ENCODE peak calls at places on chromosomes 11 and 22, in eight cellular contexts. One of them, this sample, is unnamed.

GRCh38 chr11:129828301-129828836 is 12.7 kb downstream of the TMEM45B start:
- DNase-seq in NCI-H1092 treated with DMSO at 0.1 percent for 48 hours: peak; percentile 25
- DNase-seq in iPS DF 19.7: no peak
- DNase-seq in foreskin melanocyte: no peak
- DNase-seq in C1 segment of cervical spinal cord: no peak
- DNase-seq in stimulated activated CD8-positive, alpha-beta memory T cell treated with anti-CD3 and anti-CD28 coated beads, Interleukin-15, amount 100 ng/mL, for 1 hour: no peak
- DNase-seq in fibroblast of lung: no peak
- DNase-seq in activated CD8-positive, alpha-beta T cell treated with anti-CD3 and anti-CD28 coated beads, Interleukin-2, amount 10 ng/mL, durations not matched to agents 7 days and 5 days: no peak
- DNase-seq in this sample: no peak

GRCh38 chr11:66619080-66619554 is 2.7 kb downstream of the RBM14 start:
- DNase-seq in NCI-H1092 treated with DMSO at 0.1 percent for 48 hours: no peak
- DNase-seq in iPS DF 19.7: no peak
- DNase-seq in foreskin melanocyte: peak; percentile 13
- DNase-seq in C1 segment of cervical spinal cord: no peak
- DNase-seq in stimulated activated CD8-positive, alpha-beta memory T cell treated with anti-CD3 and anti-CD28 coated beads, Interleukin-15, amount 100 ng/mL, for 1 hour: no peak
- DNase-seq in fibroblast of lung: peak; percentile 75
- DNase-seq in activated CD8-positive, alpha-beta T cell treated with anti-CD3 and anti-CD28 coated beads, Interleukin-2, amount 10 ng/mL, durations not matched to agents 7 days and 5 days: peak; percentile 53
- DNase-seq in this sample: peak; percentile 91

GRCh38 chr11:129738242-129738641 is 77.4 kb upstream of the TMEM45B start:
- DNase-seq in NCI-H1092 treated with DMSO at 0.1 percent for 48 hours: no peak
- DNase-seq in iPS DF 19.7: no peak
- DNase-seq in foreskin melanocyte: no peak
- DNase-seq in C1 segment of cervical spinal cord: no peak
- DNase-seq in stimulated activated CD8-positive, alpha-beta memory T cell treated with anti-CD3 and anti-CD28 coated beads, Interleukin-15, amount 100 ng/mL, for 1 hour: no peak
- DNase-seq in fibroblast of lung: no peak
- DNase-seq in activated CD8-positive, alpha-beta T cell treated with anti-CD3 and anti-CD28 coated beads, Interleukin-2, amount 10 ng/mL, durations not matched to agents 7 days and 5 days: no peak
- DNase-seq in this sample: no peak

GRCh38 chr22:22800716-22801115 is 86.9 kb upstream of the IGLL5 start:
- DNase-seq in NCI-H1092 treated with DMSO at 0.1 percent for 48 hours: no peak
- DNase-seq in iPS DF 19.7: no peak
- DNase-seq in foreskin melanocyte: no peak
- DNase-seq in C1 segment of cervical spinal cord: no peak
- DNase-seq in stimulated activated CD8-positive, alpha-beta memory T cell treated with anti-CD3 and anti-CD28 coated beads, Interleukin-15, amount 100 ng/mL, for 1 hour: no peak
- DNase-seq in fibroblast of lung: no peak
- DNase-seq in activated CD8-positive, alpha-beta T cell treated with anti-CD3 and anti-CD28 coated beads, Interleukin-2, amount 10 ng/mL, durations not matched to agents 7 days and 5 days: no peak
- DNase-seq in this sample: no peak

GRCh38 chr11:36730761-36731160 is 132.7 kb upstream of the RAG2 start:
- DNase-seq in NCI-H1092 treated with DMSO at 0.1 percent for 48 hours: no peak
- DNase-seq in iPS DF 19.7: no peak
- DNase-seq in foreskin melanocyte: no peak
- DNase-seq in C1 segment of cervical spinal cord: no peak
- DNase-seq in stimulated activated CD8-positive, alpha-beta memory T cell treated with anti-CD3 and anti-CD28 coated beads, Interleukin-15, amount 100 ng/mL, for 1 hour: no peak
- DNase-seq in fibroblast of lung: no peak
- DNase-seq in activated CD8-positive, alpha-beta T cell treated with anti-CD3 and anti-CD28 coated beads, Interleukin-2, amount 10 ng/mL, durations not matched to agents 7 days and 5 days: no peak
- DNase-seq in this sample: no peak

GRCh38 chr11:64250875-64251721 is at the start of gene PLCB3:
- DNase-seq in NCI-H1092 treated with DMSO at 0.1 percent for 48 hours: peak; percentile 65
- DNase-seq in iPS DF 19.7: no peak
- DNase-seq in foreskin melanocyte: no peak
- DNase-seq in C1 segment of cervical spinal cord: no peak
- DNase-seq in stimulated activated CD8-positive, alpha-beta memory T cell treated with anti-CD3 and anti-CD28 coated beads, Interleukin-15, amount 100 ng/mL, for 1 hour: no peak
- DNase-seq in fibroblast of lung: peak; percentile 12
- DNase-seq in activated CD8-positive, alpha-beta T cell treated with anti-CD3 and anti-CD28 coated beads, Interleukin-2, amount 10 ng/mL, durations not matched to agents 7 days and 5 days: peak; percentile 67
- DNase-seq in this sample: peak; percentile 42

GRCh38 chr11:70360211-70360610 is 38.1 kb upstream of the CTTN start:
- DNase-seq in NCI-H1092 treated with DMSO at 0.1 percent for 48 hours: no peak
- DNase-seq in iPS DF 19.7: no peak
- DNase-seq in foreskin melanocyte: no peak
- DNase-seq in C1 segment of cervical spinal cord: no peak
- DNase-seq in stimulated activated CD8-positive, alpha-beta memory T cell treated with anti-CD3 and anti-CD28 coated beads, Interleukin-15, amount 100 ng/mL, for 1 hour: no peak
- DNase-seq in fibroblast of lung: no peak
- DNase-seq in activated CD8-positive, alpha-beta T cell treated with anti-CD3 and anti-CD28 coated beads, Interleukin-2, amount 10 ng/mL, durations not matched to agents 7 days and 5 days: no peak
- DNase-seq in this sample: no peak

GRCh38 chr11:1442163-1442562 is 44.4 kb downstream of the MOB2 start:
- DNase-seq in NCI-H1092 treated with DMSO at 0.1 percent for 48 hours: no peak
- DNase-seq in iPS DF 19.7: no peak
- DNase-seq in foreskin melanocyte: no peak
- DNase-seq in C1 segment of cervical spinal cord: no peak
- DNase-seq in stimulated activated CD8-positive, alpha-beta memory T cell treated with anti-CD3 and anti-CD28 coated beads, Interleukin-15, amount 100 ng/mL, for 1 hour: no peak
- DNase-seq in fibroblast of lung: no peak
- DNase-seq in activated CD8-positive, alpha-beta T cell treated with anti-CD3 and anti-CD28 coated beads, Interleukin-2, amount 10 ng/mL, durations not matched to agents 7 days and 5 days: no peak
- DNase-seq in this sample: no peak

GRCh38 chr11:67700141-67700540 is 25.7 kb upstream of the ALDH3B2 start:
- DNase-seq in NCI-H1092 treated with DMSO at 0.1 percent for 48 hours: no peak
- DNase-seq in iPS DF 19.7: no peak
- DNase-seq in foreskin melanocyte: no peak
- DNase-seq in C1 segment of cervical spinal cord: no peak
- DNase-seq in stimulated activated CD8-positive, alpha-beta memory T cell treated with anti-CD3 and anti-CD28 coated beads, Interleukin-15, amount 100 ng/mL, for 1 hour: no peak
- DNase-seq in fibroblast of lung: no peak
- DNase-seq in activated CD8-positive, alpha-beta T cell treated with anti-CD3 and anti-CD28 coated beads, Interleukin-2, amount 10 ng/mL, durations not matched to agents 7 days and 5 days: no peak
- DNase-seq in this sample: no peak

GRCh38 chr11:121443688-121444275 is 8.3 kb upstream of the SORL1 start:
- DNase-seq in NCI-H1092 treated with DMSO at 0.1 percent for 48 hours: no peak
- DNase-seq in iPS DF 19.7: no peak
- DNase-seq in foreskin melanocyte: no peak
- DNase-seq in C1 segment of cervical spinal cord: no peak
- DNase-seq in stimulated activated CD8-positive, alpha-beta memory T cell treated with anti-CD3 and anti-CD28 coated beads, Interleukin-15, amount 100 ng/mL, for 1 hour: no peak
- DNase-seq in fibroblast of lung: no peak
- DNase-seq in activated CD8-positive, alpha-beta T cell treated with anti-CD3 and anti-CD28 coated beads, Interleukin-2, amount 10 ng/mL, durations not matched to agents 7 days and 5 days: no peak
- DNase-seq in this sample: no peak

GRCh38 chr22:22171357-22172218 is 73.0 kb upstream of the VPREB1 start:
- DNase-seq in NCI-H1092 treated with DMSO at 0.1 percent for 48 hours: no peak
- DNase-seq in iPS DF 19.7: no peak
- DNase-seq in foreskin melanocyte: no peak
- DNase-seq in C1 segment of cervical spinal cord: no peak
- DNase-seq in stimulated activated CD8-positive, alpha-beta memory T cell treated with anti-CD3 and anti-CD28 coated beads, Interleukin-15, amount 100 ng/mL, for 1 hour: no peak
- DNase-seq in fibroblast of lung: no peak
- DNase-seq in activated CD8-positive, alpha-beta T cell treated with anti-CD3 and anti-CD28 coated beads, Interleukin-2, amount 10 ng/mL, durations not matched to agents 7 days and 5 days: no peak
- DNase-seq in this sample: no peak

GRCh38 chr11:35182317-35182939 is 43.5 kb downstream of the CD44 start:
- DNase-seq in NCI-H1092 treated with DMSO at 0.1 percent for 48 hours: no peak
- DNase-seq in iPS DF 19.7: no peak
- DNase-seq in foreskin melanocyte: no peak
- DNase-seq in C1 segment of cervical spinal cord: no peak
- DNase-seq in stimulated activated CD8-positive, alpha-beta memory T cell treated with anti-CD3 and anti-CD28 coated beads, Interleukin-15, amount 100 ng/mL, for 1 hour: no peak
- DNase-seq in fibroblast of lung: no peak
- DNase-seq in activated CD8-positive, alpha-beta T cell treated with anti-CD3 and anti-CD28 coated beads, Interleukin-2, amount 10 ng/mL, durations not matched to agents 7 days and 5 days: no peak
- DNase-seq in this sample: no peak

GRCh38 chr11:55726715-55727324 is 46.4 kb upstream of the OR5D13 start:
- DNase-seq in NCI-H1092 treated with DMSO at 0.1 percent for 48 hours: no peak
- DNase-seq in iPS DF 19.7: no peak
- DNase-seq in foreskin melanocyte: no peak
- DNase-seq in C1 segment of cervical spinal cord: no peak
- DNase-seq in stimulated activated CD8-positive, alpha-beta memory T cell treated with anti-CD3 and anti-CD28 coated beads, Interleukin-15, amount 100 ng/mL, for 1 hour: no peak
- DNase-seq in fibroblast of lung: no peak
- DNase-seq in activated CD8-positive, alpha-beta T cell treated with anti-CD3 and anti-CD28 coated beads, Interleukin-2, amount 10 ng/mL, durations not matched to agents 7 days and 5 days: no peak
- DNase-seq in this sample: no peak

GRCh38 chr22:30169002-30169401 is 77.6 kb downstream of the LIF start:
- DNase-seq in NCI-H1092 treated with DMSO at 0.1 percent for 48 hours: no peak
- DNase-seq in iPS DF 19.7: no peak
- DNase-seq in foreskin melanocyte: no peak
- DNase-seq in C1 segment of cervical spinal cord: no peak
- DNase-seq in stimulated activated CD8-positive, alpha-beta memory T cell treated with anti-CD3 and anti-CD28 coated beads, Interleukin-15, amount 100 ng/mL, for 1 hour: no peak
- DNase-seq in fibroblast of lung: no peak
- DNase-seq in activated CD8-positive, alpha-beta T cell treated with anti-CD3 and anti-CD28 coated beads, Interleukin-2, amount 10 ng/mL, durations not matched to agents 7 days and 5 days: no peak
- DNase-seq in this sample: peak; percentile 28

GRCh38 chr22:48834404-48834803 is 993.3 kb downstream of the BRD1 start:
- DNase-seq in NCI-H1092 treated with DMSO at 0.1 percent for 48 hours: no peak
- DNase-seq in iPS DF 19.7: no peak
- DNase-seq in foreskin melanocyte: no peak
- DNase-seq in C1 segment of cervical spinal cord: no peak
- DNase-seq in stimulated activated CD8-positive, alpha-beta memory T cell treated with anti-CD3 and anti-CD28 coated beads, Interleukin-15, amount 100 ng/mL, for 1 hour: no peak
- DNase-seq in fibroblast of lung: no peak
- DNase-seq in activated CD8-positive, alpha-beta T cell treated with anti-CD3 and anti-CD28 coated beads, Interleukin-2, amount 10 ng/mL, durations not matched to agents 7 days and 5 days: no peak
- DNase-seq in this sample: no peak

GRCh38 chr22:49983148-49984042 is 22.8 kb downstream of the PIM3 start:
- DNase-seq in NCI-H1092 treated with DMSO at 0.1 percent for 48 hours: no peak
- DNase-seq in iPS DF 19.7: no peak
- DNase-seq in foreskin melanocyte: no peak
- DNase-seq in C1 segment of cervical spinal cord: no peak
- DNase-seq in stimulated activated CD8-positive, alpha-beta memory T cell treated with anti-CD3 and anti-CD28 coated beads, Interleukin-15, amount 100 ng/mL, for 1 hour: no peak
- DNase-seq in fibroblast of lung: no peak
- DNase-seq in activated CD8-positive, alpha-beta T cell treated with anti-CD3 and anti-CD28 coated beads, Interleukin-2, amount 10 ng/mL, durations not matched to agents 7 days and 5 days: no peak
- DNase-seq in this sample: no peak

GRCh38 chr11:74932797-74933196 is 16.1 kb downstream of the XRRA1 start:
- DNase-seq in NCI-H1092 treated with DMSO at 0.1 percent for 48 hours: no peak
- DNase-seq in iPS DF 19.7: no peak
- DNase-seq in foreskin melanocyte: no peak
- DNase-seq in C1 segment of cervical spinal cord: no peak
- DNase-seq in stimulated activated CD8-positive, alpha-beta memory T cell treated with anti-CD3 and anti-CD28 coated beads, Interleukin-15, amount 100 ng/mL, for 1 hour: no peak
- DNase-seq in fibroblast of lung: peak; percentile 89
- DNase-seq in activated CD8-positive, alpha-beta T cell treated with anti-CD3 and anti-CD28 coated beads, Interleukin-2, amount 10 ng/mL, durations not matched to agents 7 days and 5 days: peak; percentile 65
- DNase-seq in this sample: no peak

GRCh38 chr11:67158241-67158640 is 39.2 kb downstream of the KDM2A start:
- DNase-seq in NCI-H1092 treated with DMSO at 0.1 percent for 48 hours: no peak
- DNase-seq in iPS DF 19.7: no peak
- DNase-seq in foreskin melanocyte: no peak
- DNase-seq in C1 segment of cervical spinal cord: no peak
- DNase-seq in stimulated activated CD8-positive, alpha-beta memory T cell treated with anti-CD3 and anti-CD28 coated beads, Interleukin-15, amount 100 ng/mL, for 1 hour: no peak
- DNase-seq in fibroblast of lung: peak; percentile 21
- DNase-seq in activated CD8-positive, alpha-beta T cell treated with anti-CD3 and anti-CD28 coated beads, Interleukin-2, amount 10 ng/mL, durations not matched to agents 7 days and 5 days: no peak
- DNase-seq in this sample: no peak

GRCh38 chr11:67357831-67358555 is 4.6 kb upstream of the POLD4 start:
- DNase-seq in NCI-H1092 treated with DMSO at 0.1 percent for 48 hours: no peak
- DNase-seq in iPS DF 19.7: no peak
- DNase-seq in foreskin melanocyte: no peak
- DNase-seq in C1 segment of cervical spinal cord: no peak
- DNase-seq in stimulated activated CD8-positive, alpha-beta memory T cell treated with anti-CD3 and anti-CD28 coated beads, Interleukin-15, amount 100 ng/mL, for 1 hour: no peak
- DNase-seq in fibroblast of lung: peak; percentile 82
- DNase-seq in activated CD8-positive, alpha-beta T cell treated with anti-CD3 and anti-CD28 coated beads, Interleukin-2, amount 10 ng/mL, durations not matched to agents 7 days and 5 days: no peak
- DNase-seq in this sample: no peak

This sample was measured in naive thymus-derived CD4-positive, alpha-beta T cell.